ENCODE peak calls at places on chromosomes 2 and 18, in four cellular contexts. S is RPMI7951, C is EL, J is anterior cingulate cortex. P is an unnamed sample.

GRCh38 chr18:79857082-79857661 is 59.4 kb downstream of the KCNG2 start:
- DNase-seq in S (peak; percentile 31), C (no peak), J (no peak), P (peak; percentile 61)

GRCh38 chr2:26346454-26347053 is at the start of gene ADGRF3:
- DNase-seq in C (peak; percentile 58), J (peak; percentile 12), S (peak; percentile 69), P (peak; percentile 79)

GRCh38 chr2:153059338-153060052 is 341.1 kb downstream of the ARL6IP6 start:
- DNase-seq in C (peak; percentile 48), J (no peak), S (peak; percentile 10), P (peak; percentile 67)

GRCh38 chr2:207156451-207157161 is 9.1 kb downstream of the KLF7 start:
- DNase-seq in S (peak; percentile 15), C (peak; percentile 41), J (no peak), P (no peak)

GRCh38 chr2:175854665-175855064 is 147.4 kb downstream of the LNPK start:
- DNase-seq in J (no peak), C (no peak), S (peak; percentile 15), P (no peak)

GRCh38 chr2:11097038-11097720 is 58.1 kb upstream of the SLC66A3 start:
- DNase-seq in S (peak; percentile 47), J (no peak), C (peak; percentile 73), P (no peak)

GRCh38 chr18:22348521-22349316 is 69.0 kb downstream of the CTAGE1 start:
- DNase-seq in J (no peak), C (peak; percentile 85), S (peak; percentile 77), P (peak; percentile 86)

GRCh38 chr2:232365621-232366321 is 12.8 kb upstream of the ALPP start:
- DNase-seq in C (peak; percentile 78), J (no peak), S (peak; percentile 29), P (peak; percentile 90)

GRCh38 chr18:32425466-32425865 is 45.2 kb downstream of the GAREM1 start:
- DNase-seq in S (peak; percentile 0), J (no peak), C (no peak), P (no peak)

GRCh38 chr2:220847587-220847986 is 724.5 kb downstream of the EPHA4 start:
- DNase-seq in J (no peak), S (peak; percentile 64), C (peak; percentile 97), P (no peak)

GRCh38 chr2:174180165-174180724 is 68.1 kb downstream of the OLA1 start:
- DNase-seq in S (peak; percentile 13), J (no peak), C (peak; percentile 9), P (no peak)

GRCh38 chr2:46249654-46250053 is 47.6 kb upstream of the EPAS1 start:
- DNase-seq in C (no peak), S (no peak), J (no peak), P (no peak)

GRCh38 chr18:31977270-31977872 is 34.4 kb upstream of the TRAPPC8 start:
- DNase-seq in C (peak; percentile 43), J (no peak), S (peak; percentile 26), P (peak; percentile 87)

GRCh38 chr2:119718391-119719260 is 39.6 kb downstream of the TMEM177 start:
- DNase-seq in S (no peak), J (no peak), C (no peak), P (no peak)

GRCh38 chr18:46953195-46953594 is 35.8 kb downstream of the KATNAL2 start:
- DNase-seq in S (peak; percentile 76), C (no peak), J (no peak), P (no peak)

GRCh38 chr2:120867290-120868231 is 131.9 kb downstream of the GLI2 start:
- DNase-seq in J (peak; percentile 42), C (peak; percentile 89), S (peak; percentile 90), P (peak; percentile 78)

GRCh38 chr2:199955007-199955338 is 318 bp downstream of the TYW5 start:
- DNase-seq in S (peak; percentile 58), C (no peak), J (no peak), P (no peak)

GRCh38 chr18:25979358-25979727 is 111.1 kb downstream of the SS18 start:
- DNase-seq in J (no peak), S (no peak), C (no peak), P (no peak)

GRCh38 chr18:13635046-13635445 is 91.3 kb downstream of the FAM210A start:
- DNase-seq in J (no peak), C (no peak), S (no peak), P (no peak)

GRCh38 chr2:149221898-149222297 is 108.5 kb upstream of the LYPD6 start:
- DNase-seq in J (no peak), C (peak; percentile 13), S (peak; percentile 78), P (no peak)

GRCh38 chr2:234795272-234795920 is 156.4 kb upstream of the SH3BP4 start:
- DNase-seq in J (no peak), S (peak; percentile 66), C (no peak), P (no peak)

GRCh38 chr2:36456227-36456788 is 100.7 kb downstream of the CRIM1 start:
- DNase-seq in S (peak; percentile 91), J (no peak), C (peak; percentile 76), P (no peak)

GRCh38 chr2:89837962-89838625 is 1146.6 kb downstream of the RPIA start:
- DNase-seq in S (no peak), J (no peak), C (no peak), P (no peak)

GRCh38 chr2:190119257-190119656 is 56.7 kb upstream of the MSTN start:
- DNase-seq in S (no peak), J (no peak), C (no peak), P (peak; percentile 87)

GRCh38 chr2:102114290-102114721 is 28.2 kb upstream of the IL1R1 start:
- DNase-seq in S (peak; percentile 91), J (no peak), C (peak; percentile 82), P (no peak)

GRCh38 chr18:44474596-44474995 is 206.1 kb upstream of the SETBP1 start:
- DNase-seq in J (no peak), C (peak; percentile 0), S (no peak), P (no peak)

GRCh38 chr2:183035954-183036669 is 2.1 kb downstream of the NCKAP1 start:
- DNase-seq in S (no peak), C (no peak), J (no peak), P (no peak)

GRCh38 chr2:224242543-224242942 is 159.4 kb downstream of the FAM124B start:
- DNase-seq in C (no peak), J (no peak), S (no peak), P (no peak)

GRCh38 chr2:237213325-237214040 is 127.8 kb downstream of the COPS8 start:
- DNase-seq in C (peak; percentile 79), J (no peak), S (peak; percentile 91), P (peak; percentile 68)

GRCh38 chr18:58649966-58650816 is 21.1 kb upstream of the MALT1 start:
- DNase-seq in J (no peak), S (peak; percentile 69), C (peak; percentile 46), P (no peak)

GRCh38 chr18:63405986-63406385 is 16.3 kb downstream of the VPS4B start:
- DNase-seq in C (no peak), J (no peak), S (no peak), P (no peak)

GRCh38 chr2:216603884-216604245 is 29.4 kb upstream of the IGFBP2 start:
- DNase-seq in S (no peak), J (no peak), C (no peak), P (no peak)